ENCODE peak calls at places on chromosomes 7 and 10, in six cellular contexts. B is HCT116, D is HepG2, I is K562, U is SK-N-SH, X is GM12878. E is an unnamed sample.
A peak's percentile ranks its signal among the peaks of the same experiment; 100 is the strongest.

GRCh38 chr10:3936422-3937040 is 151.5 kb upstream of the KLF6 start:
- DNase-seq in B (no peak), U (no peak), D (no peak), I (no peak), X (no peak), E (no peak)

GRCh38 chr10:95363303-95363912 is 72.6 kb upstream of the PDLIM1 start:
- DNase-seq in B (peak; percentile 61), U (peak; percentile 70), I (peak; percentile 59), X (peak; percentile 50), D (peak; percentile 71), E (peak; percentile 73)

GRCh38 chr7:151416921-151417320 is 7.1 kb upstream of the WDR86 start:
- DNase-seq in D (no peak), X (no peak), U (no peak), B (no peak), I (no peak), E (no peak)

GRCh38 chr7:95441042-95441823 is 6.4 kb upstream of the PON2 start:
- DNase-seq in I (no peak), B (no peak), X (no peak), U (no peak), D (peak; percentile 93), E (no peak)

GRCh38 chr10:129964611-129965417 is 740 bp upstream of the EBF3 start:
- DNase-seq in U (no peak), B (no peak), D (no peak), I (no peak), X (no peak), E (no peak)

GRCh38 chr7:130940907-130941306 is 206.9 kb upstream of the KLF14 start:
- DNase-seq in D (no peak), I (no peak), B (no peak), U (no peak), X (no peak), E (no peak)

GRCh38 chr7:155567646-155568334 is 21.4 kb upstream of the CNPY1 start:
- DNase-seq in X (no peak), I (no peak), B (no peak), D (no peak), U (no peak), E (no peak)

GRCh38 chr10:42149722-42150427 is 488.5 kb downstream of the ZNF33B start:
- DNase-seq in I (no peak), D (no peak), U (peak; percentile 5), B (no peak), X (no peak), E (no peak)

GRCh38 chr7:50273301-50273700 is 31.2 kb upstream of the IKZF1 start:
- DNase-seq in U (no peak), X (no peak), B (no peak), I (no peak), D (no peak), E (no peak)

GRCh38 chr7:44143606-44144250 is 2.6 kb upstream of the MYL7 start:
- DNase-seq in D (no peak), I (no peak), U (peak; percentile 33), B (no peak), X (no peak), E (no peak)

GRCh38 chr10:114502071-114502470 is 97.8 kb upstream of the AFAP1L2 start:
- DNase-seq in B (no peak), U (no peak), D (no peak), X (no peak), I (no peak), E (no peak)

GRCh38 chr7:45982132-45982531 is 61.1 kb upstream of the IGFBP3 start:
- DNase-seq in I (no peak), X (no peak), D (no peak), B (no peak), U (no peak), E (no peak)

GRCh38 chr7:155303897-155304296 is 6.2 kb downstream of the INSIG1 start:
- DNase-seq in D (no peak), U (no peak), X (no peak), B (no peak), I (no peak), E (no peak)

GRCh38 chr7:1086588-1087461 is 1.1 kb upstream of the GPER1 start:
- DNase-seq in X (no peak), I (peak; percentile 88), D (peak; percentile 68), B (peak; percentile 34), U (peak; percentile 94), E (peak; percentile 69)

GRCh38 chr7:132247995-132248618 is 328.2 kb downstream of the PLXNA4 start:
- DNase-seq in B (no peak), D (no peak), X (no peak), I (no peak), U (no peak), E (no peak)

GRCh38 chr7:98189559-98189958 is 21.7 kb upstream of the BHLHA15 start:
- DNase-seq in U (no peak), X (no peak), B (no peak), I (no peak), D (no peak), E (no peak)

GRCh38 chr7:142540371-142540770 is 208.9 kb upstream of the PRSS1 start:
- DNase-seq in B (no peak), U (no peak), X (no peak), D (no peak), I (no peak), E (no peak)

GRCh38 chr7:128833148-128833938 is 3.1 kb downstream of the FLNC start:
- DNase-seq in U (peak; percentile 60), X (no peak), I (peak; percentile 96), B (no peak), D (no peak), E (no peak)

GRCh38 chr7:128831178-128831993 is 1.2 kb downstream of the FLNC start:
- DNase-seq in D (no peak), U (peak; percentile 74), X (no peak), B (no peak), I (peak; percentile 90), E (no peak)

GRCh38 chr7:128832880-128833147 is 2.6 kb downstream of the FLNC start:
- DNase-seq in B (no peak), X (no peak), D (no peak), I (no peak), U (no peak), E (no peak)

GRCh38 chr7:128833939-128834310 is 3.7 kb downstream of the FLNC start:
- DNase-seq in B (no peak), X (no peak), U (no peak), I (no peak), D (no peak), E (no peak)

GRCh38 chr7:128831994-128832879 is 2.0 kb downstream of the FLNC start:
- DNase-seq in X (no peak), B (no peak), I (peak; percentile 87), D (no peak), U (peak; percentile 75), E (no peak)
- TF ChIP-seq JUND in X (no peak), B (no peak), I (peak; percentile 53), D (no peak), U (no peak), E (no peak)

GRCh38 chr10:121460733-121461132 is 137.5 kb downstream of the FGFR2 start:
- DNase-seq in U (no peak), X (no peak), I (no peak), D (no peak), B (no peak), E (no peak)

GRCh38 chr10:121465215-121465614 is 133.0 kb downstream of the FGFR2 start:
- DNase-seq in I (no peak), X (no peak), D (no peak), U (no peak), B (no peak), E (no peak)

GRCh38 chr10:121461307-121461706 is 136.9 kb downstream of the FGFR2 start:
- DNase-seq in I (no peak), X (no peak), D (no peak), B (no peak), U (no peak), E (no peak)

GRCh38 chr10:121459765-121460453 is 138.3 kb downstream of the FGFR2 start:
- DNase-seq in X (no peak), U (no peak), D (no peak), I (no peak), B (no peak), E (no peak)

GRCh38 chr10:121462955-121463354 is 135.3 kb downstream of the FGFR2 start:
- DNase-seq in U (peak; percentile 40), I (no peak), B (no peak), D (no peak), X (no peak), E (no peak)
- TF ChIP-seq JUND in U (no peak), I (no peak), B (no peak), D (no peak), X (no peak), E (no peak)

DNA sequence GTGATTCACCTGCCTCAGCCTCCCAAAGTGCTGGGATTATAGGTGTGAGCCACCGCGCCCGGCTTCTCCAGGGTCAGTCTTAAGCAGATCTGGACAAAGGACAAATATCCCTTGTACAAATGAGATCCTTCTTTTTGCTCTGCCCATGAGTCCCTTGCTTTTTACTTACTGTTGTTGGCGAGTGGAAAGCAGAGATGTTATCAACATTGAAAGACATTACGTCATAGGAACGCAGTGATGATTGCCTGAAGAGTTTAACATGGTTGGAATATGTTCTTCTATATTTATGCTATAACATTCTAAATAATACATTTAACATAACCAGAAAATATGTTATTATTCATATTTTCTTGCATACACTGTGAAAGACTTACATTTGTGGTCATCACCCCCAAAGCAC is 644.3 kb upstream of the LRRN3 start:
- DNase-seq in X (no peak), B (no peak), D (no peak), U (no peak), I (no peak), E (no peak)
- TF ChIP-seq JUND in X (no peak), B (no peak), D (no peak), U (no peak), I (no peak), E (no peak)

DNA sequence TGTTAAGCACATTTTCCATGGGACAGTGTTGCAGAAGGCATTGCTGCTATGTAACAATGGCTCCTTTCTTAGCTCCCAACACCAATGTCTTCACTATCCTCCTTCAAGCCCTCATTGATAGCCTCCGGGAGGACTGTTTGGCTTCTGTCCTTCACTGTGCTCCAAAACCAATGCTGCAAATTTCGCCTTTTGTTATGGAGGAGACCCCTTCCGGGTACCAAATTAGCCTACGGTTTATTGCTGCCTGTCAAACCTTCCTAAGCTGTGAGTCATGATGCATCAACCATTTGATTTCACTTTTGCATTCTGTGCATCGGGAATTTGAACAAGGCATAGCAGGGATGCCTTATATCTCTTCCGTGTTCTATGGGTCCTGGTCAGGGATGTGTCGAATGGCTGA is 432.9 kb downstream of the GATA3 start:
- DNase-seq in U (no peak), X (no peak), I (no peak), B (no peak), D (no peak), E (no peak)
- TF ChIP-seq JUND in U (no peak), X (no peak), I (no peak), B (no peak), D (no peak), E (no peak)